ENCODE peak calls at places on chromosomes 4 and X, in five cellular contexts. L is upper lobe of right lung, J is pancreas, R is endodermal cell, W is ovary. E is an unnamed sample.

GRCh38 chr4:87939978-87940690 is 35.4 kb upstream of the SPP1 start:
- DNase-seq in L (no peak), W (no peak), J (no peak), R (no peak), E (no peak)

GRCh38 chr4:37953620-37954325 is 6.4 kb upstream of the PTTG2 start:
- DNase-seq in J (no peak), W (no peak), R (no peak), L (no peak), E (no peak)

GRCh38 chr4:76902233-76902890 is 4.4 kb upstream of the SOWAHB start:
- DNase-seq in L (no peak), R (no peak), J (no peak), W (no peak), E (no peak)

GRCh38 chrX:2243913-2244460 is 256.8 kb downstream of the DHRSX start:
- DNase-seq in R (no peak), L (no peak), J (no peak), W (no peak), E (no peak)

GRCh38 chrX:103823591-103823990 is 8.5 kb downstream of the RAB9B start:
- DNase-seq in W (no peak), J (no peak), R (no peak), L (no peak), E (no peak)

GRCh38 chr4:101594588-101594987 is 195.9 kb upstream of the BANK1 start:
- DNase-seq in R (no peak), W (no peak), J (no peak), L (no peak), E (no peak)

GRCh38 chr4:38674206-38675144 is 10.5 kb downstream of the KLF3 start:
- DNase-seq in W (no peak), L (no peak), R (peak; percentile 64), J (no peak), E (peak; percentile 17)

GRCh38 chrX:9534686-9535085 is 69.8 kb downstream of the TBL1X start:
- DNase-seq in W (no peak), J (no peak), L (no peak), R (no peak), E (no peak)

GRCh38 chrX:116317409-116317808 is 119.0 kb upstream of the SLC6A14 start:
- DNase-seq in W (no peak), R (peak; percentile 47), J (no peak), L (peak; percentile 63), E (no peak)

GRCh38 chr4:163107754-163108153 is 58.9 kb downstream of the NAF1 start:
- DNase-seq in L (no peak), J (no peak), W (no peak), R (no peak), E (no peak)

GRCh38 chrX:19931146-19931545 is 43.7 kb upstream of the SH3KBP1 start:
- DNase-seq in W (no peak), J (no peak), L (no peak), R (no peak), E (no peak)

GRCh38 chr4:159146454-159146853 is 43.6 kb downstream of the RAPGEF2 start:
- DNase-seq in R (no peak), L (no peak), W (no peak), J (no peak), E (no peak)

GRCh38 chr4:183100827-183101226 is 1.8 kb downstream of the WWC2 start:
- DNase-seq in J (no peak), R (no peak), W (no peak), L (no peak), E (no peak)

DNA sequence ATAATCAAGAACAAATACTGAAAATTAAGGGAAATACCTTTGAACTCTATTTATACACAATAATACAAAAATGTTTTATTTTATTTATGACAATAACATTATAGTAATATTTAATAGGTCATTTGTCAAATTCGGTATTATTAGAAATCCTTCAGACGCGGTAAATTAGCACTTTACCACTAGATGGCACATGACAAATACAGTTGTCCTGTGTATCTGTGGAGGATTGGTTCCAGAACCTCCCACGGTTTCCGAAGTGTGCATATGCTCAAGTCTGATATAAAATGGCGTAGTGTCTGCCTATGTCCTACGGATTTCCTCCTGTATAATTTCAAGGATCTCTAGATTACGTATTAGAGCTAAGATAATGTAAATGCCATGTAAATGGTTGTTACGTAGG is 8.1 kb upstream of the LINC00632 start:
- DNase-seq in L (no peak), W (no peak), R (no peak), J (no peak), E (no peak)
- H3K27me3 ChIP-seq in L (no peaks in the 10 kb centered on the region), W (no peaks in the 10 kb centered on the region), R (peaks cover 13% of the 10 kb centered on the region), J (peaks cover 23% of the 10 kb centered on the region), E (no peaks in the 10 kb centered on the region)

GRCh38 chr4:6377626-6378492 is 94.6 kb downstream of the PPP2R2C start:
- DNase-seq in R (no peak), L (no peak), J (no peak), W (no peak), E (peak; percentile 90)
- H3K27me3 ChIP-seq in R (no peaks in the 10 kb centered on the region), L (peaks cover 1% of the 10 kb centered on the region), J (no peaks in the 10 kb centered on the region), W (no peaks in the 10 kb centered on the region), E (no peaks in the 10 kb centered on the region)

GRCh38 chr4:54095110-54095800 is 4.7 kb upstream of the GSX2 start:
- DNase-seq in W (no peak), L (no peak), J (no peak), R (peak; percentile 61), E (peak; percentile 36)

GRCh38 chr4:54094449-54094848 is 5.5 kb upstream of the GSX2 start:
- DNase-seq in R (no peak), J (no peak), W (no peak), L (no peak), E (peak; percentile 22)

GRCh38 chr4:54092800-54093608 is 7.0 kb upstream of the GSX2 start:
- DNase-seq in L (no peak), R (peak; percentile 67), W (no peak), J (no peak), E (no peak)

GRCh38 chr4:54092405-54092759 is 7.6 kb upstream of the GSX2 start:
- DNase-seq in W (no peak), L (no peak), J (no peak), R (no peak), E (no peak)

GRCh38 chr4:54093609-54094240 is 6.2 kb upstream of the GSX2 start:
- DNase-seq in R (peak; percentile 78), W (no peak), J (no peak), L (no peak), E (peak; percentile 66)
- H3K27me3 ChIP-seq in R (peaks cover 88% of the 10 kb centered on the region), W (no peaks in the 10 kb centered on the region), J (peaks cover 54% of the 10 kb centered on the region), L (peaks cover 81% of the 10 kb centered on the region), E (peaks cover 87% of the 10 kb centered on the region)

DNA sequence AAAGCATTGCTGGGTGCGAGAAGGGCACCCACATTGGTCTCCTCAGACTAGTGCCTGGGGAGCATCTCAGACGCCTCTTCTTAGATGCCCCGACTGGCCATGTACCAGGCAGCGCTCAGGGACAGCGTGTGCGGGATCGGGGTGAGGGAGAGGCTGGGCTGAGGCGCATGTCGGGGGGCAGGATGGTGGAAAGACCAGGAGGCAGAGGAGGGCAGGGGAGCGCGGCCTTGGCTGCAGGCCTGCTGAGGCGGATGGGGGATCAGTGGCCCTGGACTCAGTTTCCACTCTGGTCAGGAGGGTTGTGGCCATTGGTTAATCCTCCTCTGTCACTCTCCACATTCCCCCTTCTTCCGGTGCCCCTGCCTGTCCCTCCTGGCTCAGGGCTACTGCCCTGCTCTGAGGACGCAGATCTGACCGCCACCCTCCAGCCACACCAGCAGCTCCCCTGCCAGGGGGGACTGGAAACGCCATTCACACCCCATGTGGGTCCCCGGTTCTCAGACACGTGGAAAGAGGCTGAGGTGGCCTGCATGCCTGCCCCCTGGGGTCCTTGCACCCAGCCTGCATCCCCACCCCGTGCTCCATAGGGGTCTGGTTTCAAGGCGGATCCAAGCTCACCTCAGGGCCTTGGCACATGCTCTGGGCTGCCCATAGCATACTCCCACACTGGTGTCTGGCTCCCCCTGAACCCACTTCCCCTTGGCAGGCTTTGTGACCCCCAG is 105.9 kb downstream of the CPZ start:
- DNase-seq in L (peak; percentile 54), J (no peak), W (peak; percentile 8), R (peak; percentile 26), E (peak; percentile 37)
- H3K27me3 ChIP-seq in L (peaks cover 34% of the 10 kb centered on the region), J (peaks cover 7% of the 10 kb centered on the region), W (no peaks in the 10 kb centered on the region), R (no peaks in the 10 kb centered on the region), E (no peaks in the 10 kb centered on the region)

DNA sequence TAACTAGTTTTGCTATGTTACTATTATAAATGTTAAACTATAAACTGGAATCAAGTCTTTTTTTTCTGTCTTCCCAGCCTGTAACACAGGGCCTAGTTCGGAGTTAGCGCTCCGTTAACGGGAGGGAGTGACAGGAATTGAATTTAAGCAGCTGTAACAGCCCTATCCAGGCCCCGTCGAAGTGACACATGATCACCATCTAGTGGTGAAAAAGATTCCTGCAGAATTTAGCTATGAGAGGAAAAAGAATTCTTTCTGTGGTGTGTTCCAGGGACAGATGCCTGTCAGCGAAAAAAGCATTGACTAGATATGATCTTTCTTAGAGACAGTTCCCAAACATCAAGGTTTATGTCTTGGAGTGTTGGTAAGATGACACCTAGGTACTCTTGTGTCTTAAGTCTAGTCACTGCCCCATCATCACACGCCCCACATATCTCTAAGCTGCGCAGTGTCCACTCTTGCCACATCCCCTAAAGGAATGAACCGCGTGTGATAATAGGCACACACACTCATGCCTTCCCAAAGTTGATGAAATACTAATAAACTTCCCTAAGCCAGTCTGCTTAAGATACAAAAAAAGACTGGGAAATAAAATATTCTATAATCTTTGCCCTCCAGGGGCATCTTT is 2.1 kb downstream of the GAB3 start:
- DNase-seq in J (peak; percentile 29), W (peak; percentile 43), R (peak; percentile 59), L (no peak), E (peak; percentile 72)
- H3K27me3 ChIP-seq in J (no peaks in the 10 kb centered on the region), W (no peaks in the 10 kb centered on the region), R (peaks cover 43% of the 10 kb centered on the region), L (no peaks in the 10 kb centered on the region), E (peaks cover 25% of the 10 kb centered on the region)

GRCh38 chrX:25011589-25012432 is 4.0 kb downstream of the ARX start:
- DNase-seq in L (no peak), J (no peak), W (peak; percentile 43), R (peak; percentile 71), E (peak; percentile 66)
- H3K27me3 ChIP-seq in L (peaks cover 76% of the 10 kb centered on the region), J (peaks cover 74% of the 10 kb centered on the region), W (no peaks in the 10 kb centered on the region), R (peaks cover 98% of the 10 kb centered on the region), E (peaks cover 98% of the 10 kb centered on the region)

E was measured in H7.